ENCODE peak calls at places on chromosomes 1 and 21, in six cellular contexts. P is NCI-H1417, N is AG08396, B is cortex of kidney, Q is head of caudate nucleus, R is left cardiac atrium. K is an unnamed sample.

GRCh38 chr1:201982082-201982922 is at the start of gene RNPEP:
- DNase-seq in R (peak; percentile 78), P (peak; percentile 91), Q (peak; percentile 78), B (no peak), N (peak; percentile 94), K (peak; percentile 84)

GRCh38 chr1:56065729-56066128 is 513.6 kb downstream of the PLPP3 start:
- DNase-seq in P (no peak), Q (no peak), B (no peak), N (no peak), R (no peak), K (no peak)

GRCh38 chr1:210700511-210700910 is 371.8 kb downstream of the HHAT start:
- DNase-seq in Q (no peak), R (no peak), P (no peak), B (no peak), N (no peak), K (no peak)

GRCh38 chr1:22053018-22053860 is 730 bp downstream of the CDC42 start:
- DNase-seq in B (no peak), R (peak; percentile 70), Q (peak; percentile 37), P (peak; percentile 83), N (peak; percentile 79), K (peak; percentile 68)

GRCh38 chr1:161218301-161219077 is 3.4 kb downstream of the FCER1G start:
- DNase-seq in N (no peak), P (no peak), Q (no peak), R (no peak), B (no peak), K (no peak)

GRCh38 chr1:226400519-226401406 is 7.1 kb downstream of the PARP1 start:
- DNase-seq in Q (no peak), N (no peak), B (no peak), R (no peak), P (no peak), K (no peak)

GRCh38 chr21:29233611-29234540 is 64.8 kb upstream of the BACH1 start:
- DNase-seq in R (no peak), N (no peak), P (no peak), B (no peak), Q (no peak), K (no peak)

GRCh38 chr1:198162091-198162767 is 5.4 kb downstream of the NEK7 start:
- DNase-seq in Q (no peak), N (no peak), B (no peak), R (no peak), P (no peak), K (no peak)